ENCODE peak calls at places on chromosome 19, in four cellular contexts. A is AG10803, S is fibroblast of lung, Z is brain microvascular endothelial cell. Y is an unnamed sample.

GRCh38 chr19:39996218-39996810 is 546 bp upstream of the ZNF546 start:
- DNase-seq in A (peak), S (peak), Z (peak), Y (peak)

GRCh38 chr19:30286378-30286777 is 85.8 kb upstream of the ZNF536 start:
- DNase-seq in A (no peak), S (no peak), Z (no peak), Y (no peak)

GRCh38 chr19:16779539-16780163 is 49.5 kb upstream of the SIN3B start:
- DNase-seq in A (peak), S (no peak), Z (no peak), Y (no peak)

GRCh38 chr19:17348700-17349099 is 11.3 kb downstream of the GTPBP3 start:
- DNase-seq in A (peak), S (peak), Z (peak), Y (peak)

GRCh38 chr19:54576411-54576976 is 2.9 kb downstream of the LILRA2 start:
- DNase-seq in A (no peak), S (no peak), Z (no peak), Y (no peak)

GRCh38 chr19:45798995-45799517 is 6.4 kb upstream of the DMWD start:
- DNase-seq in A (peak), S (peak), Z (peak), Y (peak)

GRCh38 chr19:44753932-44754742 is 5.6 kb downstream of the BCL3 start:
- DNase-seq in A (peak), S (peak), Z (peak), Y (no peak)

GRCh38 chr19:29262085-29262484 is 49.1 kb upstream of the UQCRFS1 start:
- DNase-seq in A (no peak), S (no peak), Z (no peak), Y (no peak)

GRCh38 chr19:17942181-17942580 is 9.4 kb downstream of the CCDC124 start:
- DNase-seq in A (no peak), S (no peak), Z (no peak), Y (no peak)

GRCh38 chr19:12948597-12949362 is 3.1 kb downstream of the RAD23A start:
- DNase-seq in A (no peak), S (no peak), Z (no peak), Y (no peak)

GRCh38 chr19:40232479-40232878 is 6.0 kb upstream of the CCNP start:
- DNase-seq in A (no peak), S (no peak), Z (no peak), Y (no peak)

GRCh38 chr19:18476507-18477041 is 38.6 kb upstream of the ISYNA1 start:
- DNase-seq in A (no peak), S (no peak), Z (no peak), Y (no peak)

GRCh38 chr19:45474941-45475516 is 7.2 kb downstream of the FOSB start:
- DNase-seq in A (peak), S (no peak), Z (peak), Y (no peak)

GRCh38 chr19:31348416-31349159 is 648 bp downstream of the TSHZ3 start:
- DNase-seq in A (peak), S (peak), Z (no peak), Y (no peak)

GRCh38 chr19:41296323-41296935 is 13.5 kb upstream of the CCDC97 start:
- DNase-seq in A (no peak), S (no peak), Z (no peak), Y (no peak)

GRCh38 chr19:38417544-38418506 is 8.2 kb downstream of the RASGRP4 start:
- DNase-seq in A (no peak), S (no peak), Z (no peak), Y (no peak)

GRCh38 chr19:43511324-43511723 is 6.8 kb upstream of the PHLDB3 start:
- DNase-seq in A (no peak), S (no peak), Z (no peak), Y (no peak)

GRCh38 chr19:11485245-11485837 is 4.5 kb upstream of the ELAVL3 start:
- DNase-seq in A (no peak), S (no peak), Z (no peak), Y (no peak)

GRCh38 chr19:52689804-52690394 is 44.9 kb downstream of the ZNF611 start:
- DNase-seq in A (peak), S (no peak), Z (no peak), Y (no peak)

GRCh38 chr19:46283771-46284170 is 13.1 kb upstream of the HIF3A start:
- DNase-seq in A (no peak), S (no peak), Z (no peak), Y (no peak)

GRCh38 chr19:44540736-44541135 is 11.3 kb upstream of the CEACAM20 start:
- DNase-seq in A (no peak), S (no peak), Z (no peak), Y (no peak)

GRCh38 chr19:28966737-28967401 is 246.1 kb downstream of the UQCRFS1 start:
- DNase-seq in A (peak), S (peak), Z (peak), Y (no peak)

GRCh38 chr19:18156841-18157464 is 4.0 kb downstream of the PIK3R2 start:
- DNase-seq in A (peak), S (peak), Z (peak), Y (peak)

GRCh38 chr19:21513651-21514050 is 8.2 kb downstream of the ZNF429 start:
- DNase-seq in A (no peak), S (peak), Z (no peak), Y (no peak)

GRCh38 chr19:13430790-13431582 is 75.3 kb downstream of the CACNA1A start:
- DNase-seq in A (peak), S (peak), Z (peak), Y (peak)

GRCh38 chr19:39157275-39157996 is 31.9 kb downstream of the PAK4 start:
- DNase-seq in A (no peak), S (peak), Z (peak), Y (no peak)

GRCh38 chr19:54030895-54031586 is 32.7 kb downstream of the VSTM1 start:
- DNase-seq in A (peak), S (no peak), Z (no peak), Y (no peak)

GRCh38 chr19:42532881-42533280 is 4.6 kb upstream of the CEACAM1 start:
- DNase-seq in A (no peak), S (no peak), Z (no peak), Y (no peak)

GRCh38 chr19:13420780-13421179 is 85.5 kb downstream of the CACNA1A start:
- DNase-seq in A (no peak), S (no peak), Z (no peak), Y (no peak)

GRCh38 chr19:2252481-2253105 is 3.5 kb downstream of the AMH start:
- DNase-seq in A (no peak), S (no peak), Z (no peak), Y (no peak)

GRCh38 chr19:19381007-19381926 is 24.2 kb upstream of the GATAD2A start:
- DNase-seq in A (no peak), S (no peak), Z (no peak), Y (no peak)

GRCh38 chr19:18176367-18177310 is 3.0 kb downstream of the IFI30 start:
- DNase-seq in A (no peak), S (no peak), Z (no peak), Y (no peak)

GRCh38 chr19:392375-392970 is 16.5 kb downstream of the C2CD4C start:
- DNase-seq in A (no peak), S (no peak), Z (no peak), Y (no peak)

GRCh38 chr19:1428738-1429391 is 9.3 kb upstream of the RPS15 start:
- DNase-seq in A (no peak), S (no peak), Z (no peak), Y (no peak)

GRCh38 chr19:36420961-36421748 is 2.7 kb upstream of the ZFP82 start:
- DNase-seq in A (peak), S (peak), Z (peak), Y (no peak)

GRCh38 chr19:39746836-39747529 is 9.2 kb upstream of the CLC start:
- DNase-seq in A (no peak), S (no peak), Z (no peak), Y (no peak)

GRCh38 chr19:45152504-45153338 is 8.1 kb downstream of the NKPD1 start:
- DNase-seq in A (peak), S (peak), Z (no peak), Y (no peak)

GRCh38 chr19:57830071-57830602 is at the start of gene ZNF587B:
- DNase-seq in A (no peak), S (peak), Z (peak), Y (peak)

GRCh38 chr19:3862826-3863500 is 5.9 kb downstream of the ZFR2 start:
- DNase-seq in A (no peak), S (no peak), Z (no peak), Y (no peak)

DNA sequence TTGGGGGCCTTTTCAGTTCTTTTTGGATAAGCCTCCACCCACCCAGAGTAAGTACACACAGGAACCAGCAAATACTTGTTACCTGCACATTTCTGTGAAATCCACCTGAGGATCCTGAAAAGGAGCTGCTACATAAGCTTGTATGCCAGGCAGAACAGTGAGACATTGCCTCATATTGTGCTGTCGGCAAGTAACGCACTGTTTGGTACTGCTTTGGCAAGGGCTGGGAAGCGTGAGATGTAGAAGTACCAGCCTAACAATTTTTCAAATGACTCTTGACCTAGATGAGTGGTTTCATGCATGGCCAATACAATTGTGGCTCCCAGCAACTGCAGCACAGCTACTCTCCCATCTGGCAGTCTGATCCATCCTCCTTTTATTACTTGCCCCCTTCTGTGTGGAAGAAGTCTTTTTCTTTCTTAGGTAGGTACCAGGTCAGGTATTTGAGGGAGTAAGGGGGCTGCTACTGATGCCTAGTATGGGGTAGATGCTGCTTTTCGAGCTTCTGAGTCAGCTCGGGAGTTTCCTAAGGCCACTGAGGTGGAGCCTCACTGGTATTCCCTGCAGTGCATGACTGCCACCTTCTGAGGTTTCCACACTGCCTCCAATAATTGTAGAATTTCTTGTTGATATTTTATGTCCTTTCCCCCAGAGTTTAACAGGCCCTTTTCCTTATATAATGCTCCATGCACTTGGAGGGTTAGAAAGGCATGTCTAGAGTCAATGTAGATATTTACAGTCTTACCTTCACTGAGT is 52.2 kb downstream of the ZNF737 start:
- DNase-seq in A (no peak), S (no peak), Z (no peak), Y (no peak)
- TF ChIP-seq CTCF in A (no peak), S (no peak), Z (no peak), Y (no peak)

GRCh38 chr19:50430888-50431342 is 1.8 kb upstream of the MYBPC2 start:
- DNase-seq in A (no peak), S (no peak), Z (no peak), Y (no peak)
- H3K4me3 ChIP-seq in A (peak), S (no peak), Z (no peak), Y (peak)

GRCh38 chr19:50511069-50511822 is at the start of gene JOSD2:
- DNase-seq in A (peak), S (peak), Z (peak), Y (peak)
- TF ChIP-seq CTCF in A (no peak), S (no peak), Z (no peak), Y (no peak)

GRCh38 chr19:7787602-7788177 is 24.6 kb downstream of the CLEC4M start:
- DNase-seq in A (no peak), S (no peak), Z (no peak), Y (no peak)

GRCh38 chr19:7790416-7790815 is 27.4 kb downstream of the CLEC4M start:
- DNase-seq in A (no peak), S (no peak), Z (no peak), Y (no peak)

GRCh38 chr19:7789447-7789846 is 26.4 kb downstream of the CLEC4M start:
- DNase-seq in A (no peak), S (no peak), Z (no peak), Y (no peak)

GRCh38 chr19:7788178-7788932 is 25.3 kb downstream of the CLEC4M start:
- DNase-seq in A (no peak), S (no peak), Z (no peak), Y (no peak)

DNA sequence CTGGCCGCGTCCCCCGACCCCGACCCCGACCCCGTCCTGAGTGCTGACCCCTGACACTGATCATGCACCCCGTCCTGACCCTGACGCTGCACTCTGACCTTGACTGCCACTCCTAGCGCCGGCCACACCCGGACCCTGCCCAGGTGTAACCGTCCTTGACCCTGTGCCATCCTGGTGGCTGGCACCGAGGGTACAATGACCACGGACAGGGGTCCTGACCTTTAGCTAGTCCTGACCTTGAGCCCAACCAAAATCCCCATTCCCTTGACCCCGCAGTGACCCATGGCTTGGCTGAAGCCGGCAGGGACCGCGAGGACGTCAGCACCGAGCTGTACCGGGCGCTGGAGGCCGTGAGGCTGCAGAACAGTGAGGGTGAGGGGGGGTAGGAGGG is 25.9 kb downstream of the CLEC4M start:
- DNase-seq in A (no peak), S (no peak), Z (no peak), Y (no peak)
- H3K4me3 ChIP-seq in A (no peak), S (no peak), Z (no peak), Y (no peak)

GRCh38 chr19:6753178-6754031 is 13.8 kb downstream of the SH2D3A start:
- DNase-seq in A (peak), S (peak), Z (peak), Y (no peak)
- TF ChIP-seq CTCF in A (peak), S (peak), Z (peak), Y (peak)

GRCh38 chr19:49364083-49364687 is 508 bp downstream of the DKKL1 start:
- DNase-seq in A (no peak), S (no peak), Z (no peak), Y (no peak)
- H3K4me3 ChIP-seq in A (peak), S (no peak), Z (peak), Y (peak)